ENCODE peak calls at places on chromosomes 11 and 22, in four cellular contexts. Y is psoas muscle, H is heart right ventricle, E is stomach. Q is an unnamed sample.

GRCh38 chr11:116890193-116890592 is 52.8 kb upstream of the APOA1 start:
- DNase-seq in Y (no peak), H (no peak), E (no peak), Q (no peak)

GRCh38 chr22:31952459-31952858 is 8.1 kb downstream of the YWHAH start:
- DNase-seq in H (no peak), Y (no peak), E (no peak), Q (no peak)

GRCh38 chr11:44727373-44728084 is 767 bp downstream of the TSPAN18 start:
- DNase-seq in E (peak; percentile 77), H (peak; percentile 92), Y (peak; percentile 85), Q (peak; percentile 94)

GRCh38 chr11:117083011-117083940 is 15.0 kb downstream of the SIK3 start:
- DNase-seq in H (no peak), E (no peak), Y (no peak), Q (no peak)

GRCh38 chr11:66639066-66639813 is 737 bp downstream of the RBM4 start:
- DNase-seq in H (no peak), E (no peak), Y (no peak), Q (no peak)

GRCh38 chr22:20918663-20919220 is 1.5 kb downstream of the CRKL start:
- DNase-seq in H (no peak), E (no peak), Y (no peak), Q (no peak)

GRCh38 chr11:79400717-79401330 is 40.0 kb downstream of the TENM4 start:
- DNase-seq in E (peak; percentile 48), Y (peak; percentile 26), H (peak; percentile 39), Q (no peak)

GRCh38 chr11:119952441-119952840 is 185.5 kb downstream of the TRIM29 start:
- DNase-seq in E (no peak), Y (no peak), H (no peak), Q (no peak)

GRCh38 chr11:102599642-102600261 is 25.4 kb downstream of the MMP20 start:
- DNase-seq in E (no peak), H (no peak), Y (no peak), Q (no peak)

GRCh38 chr22:26398741-26399153 is 30.3 kb upstream of the ASPHD2 start:
- DNase-seq in Y (peak; percentile 48), E (peak; percentile 55), H (peak; percentile 21), Q (no peak)

GRCh38 chr11:10785146-10785474 is 23.6 kb downstream of the EIF4G2 start:
- DNase-seq in E (no peak), H (no peak), Y (no peak), Q (no peak)

GRCh38 chr11:93197383-93198220 is at the start of gene SLC36A4:
- DNase-seq in Y (peak; percentile 90), H (peak; percentile 86), E (peak; percentile 93), Q (peak; percentile 92)

GRCh38 chr11:118042126-118042525 is 34.8 kb upstream of the TMPRSS4 start:
- DNase-seq in H (no peak), Y (no peak), E (no peak), Q (no peak)

GRCh38 chr11:28366549-28367341 is 258.6 kb downstream of the METTL15 start:
- DNase-seq in Y (no peak), H (no peak), E (no peak), Q (no peak)

GRCh38 chr22:40202225-40202944 is 24.7 kb downstream of the TNRC6B start:
- DNase-seq in E (no peak), Y (no peak), H (no peak), Q (no peak)

GRCh38 chr11:120109531-120109930 is 28.4 kb downstream of the TRIM29 start:
- DNase-seq in Y (no peak), H (no peak), E (no peak), Q (no peak)

GRCh38 chr11:86034710-86035109 is 34.2 kb downstream of the PICALM start:
- DNase-seq in E (no peak), H (no peak), Y (no peak), Q (no peak)

GRCh38 chr22:48718818-48719500 is 1108.7 kb downstream of the BRD1 start:
- DNase-seq in Y (no peak), E (no peak), H (no peak), Q (no peak)

GRCh38 chr22:17397756-17398155 is 28.5 kb downstream of the CECR2 start:
- DNase-seq in H (no peak), Y (no peak), E (no peak), Q (no peak)

GRCh38 chr22:23542933-23543332 is 37.2 kb downstream of the IGLL1 start:
- DNase-seq in E (no peak), H (no peak), Y (no peak), Q (no peak)

GRCh38 chr11:59263225-59263894 is 50.6 kb upstream of the MPEG1 start:
- DNase-seq in H (no peak), Y (no peak), E (peak; percentile 63), Q (no peak)

GRCh38 chr11:106389096-106389495 is 311.6 kb downstream of the AASDHPPT start:
- DNase-seq in Y (no peak), E (no peak), H (no peak), Q (no peak)

GRCh38 chr22:48316876-48317250 is 1510.8 kb downstream of the BRD1 start:
- DNase-seq in Y (no peak), H (no peak), E (peak; percentile 16), Q (no peak)

GRCh38 chr11:58127350-58127749 is 2.0 kb upstream of the OR9I1 start:
- DNase-seq in E (no peak), H (no peak), Y (no peak), Q (no peak)

GRCh38 chr22:37507731-37508130 is 11.5 kb downstream of the CARD10 start:
- DNase-seq in E (no peak), H (no peak), Y (no peak), Q (no peak)

GRCh38 chr22:37510046-37510445 is 9.2 kb downstream of the CARD10 start:
- DNase-seq in Y (no peak), H (no peak), E (no peak), Q (no peak)

GRCh38 chr22:37509026-37509886 is 10.0 kb downstream of the CARD10 start:
- DNase-seq in H (no peak), Y (no peak), E (no peak), Q (no peak)

GRCh38 chr22:37505989-37506388 is 13.2 kb downstream of the CARD10 start:
- DNase-seq in H (no peak), Y (no peak), E (no peak), Q (no peak)

DNA sequence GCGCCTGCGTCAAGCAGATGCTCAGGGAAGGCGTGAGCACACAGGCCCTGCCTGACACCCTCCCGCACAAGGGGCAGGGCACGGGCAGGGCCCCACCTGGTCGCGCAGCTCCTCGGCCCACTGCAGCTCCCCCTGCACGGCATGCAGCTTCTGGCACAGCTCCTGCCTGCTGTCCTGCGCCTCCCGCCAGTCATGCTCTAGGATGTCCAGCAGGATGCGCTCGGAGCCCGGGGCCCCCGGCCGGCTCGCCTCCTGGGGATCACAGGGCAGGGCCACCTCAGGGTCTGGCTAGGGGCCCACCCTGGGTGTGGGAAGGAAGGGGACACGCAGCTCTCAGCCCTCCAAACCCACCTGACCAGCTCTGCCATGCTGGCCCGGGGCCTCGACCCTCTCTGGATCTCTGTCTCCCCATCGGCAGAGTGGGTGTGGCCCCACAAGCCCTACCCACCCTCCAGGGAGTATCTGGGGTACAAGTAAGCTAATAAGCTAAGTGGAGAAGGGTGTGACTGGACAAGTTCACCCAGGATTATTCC is 10.7 kb downstream of the CARD10 start:
- DNase-seq in H (peak; percentile 67), E (no peak), Y (peak; percentile 36), Q (no peak)
- TF ChIP-seq CTCF in H (peak; percentile 25), E (no peak), Y (peak; percentile 15), Q (peak; percentile 30)

DNA sequence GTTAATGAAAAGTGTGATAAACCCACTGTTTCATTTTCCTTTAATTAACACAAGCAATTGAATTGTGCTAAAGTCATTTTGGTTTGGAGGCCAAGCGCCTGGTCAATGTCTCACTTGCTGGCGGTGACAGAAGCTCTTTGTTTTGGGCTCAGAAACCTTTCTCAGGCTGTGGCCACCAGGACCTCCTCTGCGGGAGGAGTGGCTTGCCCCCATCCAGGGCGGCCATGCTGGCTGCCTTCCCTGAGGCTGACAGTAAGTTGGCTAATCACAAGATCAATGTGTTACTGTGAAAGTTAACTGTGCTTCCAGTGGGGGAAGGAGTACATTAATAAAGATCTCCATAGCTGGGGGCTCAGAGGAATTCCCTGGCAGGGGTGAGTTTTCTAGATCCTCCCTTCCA is 1074.5 kb downstream of the NTM start:
- DNase-seq in Y (no peak), H (no peak), E (no peak), Q (no peak)
- TF ChIP-seq CTCF in Y (no peak), H (no peak), E (no peak), Q (no peak)

GRCh38 chr11:73480677-73481076 is 104.5 kb downstream of the RELT start:
- DNase-seq in H (no peak), E (no peak), Y (no peak), Q (no peak)

GRCh38 chr11:73481626-73482025 is 105.4 kb downstream of the RELT start:
- DNase-seq in E (no peak), H (no peak), Y (no peak), Q (no peak)

GRCh38 chr11:73475549-73475948 is 99.3 kb downstream of the RELT start:
- DNase-seq in Y (no peak), E (no peak), H (no peak), Q (no peak)

GRCh38 chr11:73477518-73477917 is 101.3 kb downstream of the RELT start:
- DNase-seq in E (no peak), H (no peak), Y (no peak), Q (no peak)

DNA sequence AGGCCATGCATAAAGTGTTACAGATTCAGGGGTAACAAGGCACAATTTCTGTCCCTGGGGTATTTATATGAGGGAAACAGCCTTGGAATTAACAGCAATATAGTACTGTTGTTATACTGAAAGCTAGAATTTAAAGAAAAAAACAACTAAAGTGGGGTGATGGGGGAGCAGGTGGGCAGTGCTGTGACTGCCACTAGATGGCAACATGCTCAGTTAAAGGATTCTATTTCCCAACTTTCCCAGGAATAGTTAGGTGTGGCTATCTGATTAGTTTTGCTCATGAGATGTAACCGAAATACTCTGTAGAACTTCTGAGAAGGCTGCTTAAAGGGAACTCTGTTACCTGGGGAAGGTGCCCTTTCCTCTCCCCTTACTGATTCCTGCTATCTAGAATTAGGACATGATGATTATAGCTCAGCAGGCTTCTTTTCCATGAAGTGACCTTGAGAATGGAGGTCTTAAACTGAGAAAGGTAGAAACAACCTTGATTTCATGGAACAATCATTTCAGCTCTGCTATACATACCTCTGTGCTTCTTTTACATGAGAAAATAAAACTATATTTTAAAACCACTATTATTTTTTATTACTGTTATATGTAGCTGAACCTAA is 102.6 kb downstream of the RELT start:
- DNase-seq in H (no peak), Y (no peak), E (no peak), Q (no peak)
- TF ChIP-seq CTCF in H (peak; percentile 68), Y (peak; percentile 52), E (peak; percentile 46), Q (peak; percentile 82)

DNA sequence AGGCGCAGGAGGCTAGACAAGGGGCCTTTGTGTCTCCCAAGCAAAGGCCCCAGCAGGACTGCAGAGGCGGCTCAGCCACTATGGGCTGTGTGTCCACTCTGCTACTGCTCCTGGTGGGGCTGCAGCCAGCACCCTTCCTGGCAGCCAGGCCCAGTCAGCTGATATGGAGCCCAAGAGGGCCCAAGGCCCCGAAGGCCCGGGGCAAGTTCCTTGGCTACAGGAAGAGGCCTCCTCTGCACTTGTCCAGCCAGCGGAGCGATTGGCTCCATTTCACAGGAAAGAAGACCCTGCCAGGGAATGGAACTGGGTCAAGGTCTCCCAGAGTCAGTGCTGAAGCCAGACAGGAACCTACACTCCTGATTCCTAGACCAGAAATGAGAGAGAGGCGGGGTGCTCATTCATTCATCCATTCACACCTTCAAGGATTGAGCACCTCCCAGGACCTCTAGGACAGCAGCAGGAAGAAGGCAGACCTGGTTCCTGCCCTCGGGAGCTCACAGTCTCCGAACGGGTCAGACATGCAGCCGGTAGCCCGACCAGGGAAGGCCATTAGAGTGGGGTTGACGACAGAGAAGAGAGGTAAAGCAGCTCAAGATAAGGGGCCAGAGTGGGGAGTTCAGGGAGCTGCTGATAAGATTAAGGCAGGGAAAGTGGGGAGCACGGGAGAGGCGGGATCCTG is 811 bp upstream of the P2RY2 start:
- DNase-seq in Y (peak; percentile 57), H (peak; percentile 43), E (no peak), Q (no peak)
- TF ChIP-seq CTCF in Y (no peak), H (no peak), E (no peak), Q (no peak)

GRCh38 chr11:17601206-17602075 is 54.4 kb downstream of the OTOG start:
- DNase-seq in E (peak; percentile 17), Y (no peak), H (no peak), Q (peak; percentile 45)
- TF ChIP-seq CTCF in E (no peak), Y (peak; percentile 3), H (no peak), Q (no peak)

Q was measured in type B pancreatic cell.